ENCODE peak calls at places on chromosome 16, in nine cellular contexts. One of them, this sample, is unnamed.

GRCh38 chr16:85353839-85354622 is 241.8 kb upstream of the CIBAR2 start:
- DNase-seq in sigmoid colon: no peak
- DNase-seq in cardiac muscle cell: no peak
- DNase-seq in upper lobe of right lung: peak
- DNase-seq in body of pancreas: no peak
- DNase-seq in WTC11: no peak
- DNase-seq in transverse colon: peak
- DNase-seq in astrocyte of the spinal cord: no peak
- DNase-seq in GM13977: no peak
- DNase-seq in this sample: no peak

GRCh38 chr16:78460428-78460827 is 361.0 kb downstream of the WWOX start:
- DNase-seq in sigmoid colon: no peak
- DNase-seq in cardiac muscle cell: no peak
- DNase-seq in upper lobe of right lung: no peak
- DNase-seq in body of pancreas: no peak
- DNase-seq in WTC11: no peak
- DNase-seq in transverse colon: no peak
- DNase-seq in astrocyte of the spinal cord: peak
- DNase-seq in GM13977: no peak
- DNase-seq in this sample: no peak

GRCh38 chr16:85279874-85280545 is 167.7 kb upstream of the CIBAR2 start:
- DNase-seq in sigmoid colon: peak
- DNase-seq in cardiac muscle cell: peak
- DNase-seq in upper lobe of right lung: no peak
- DNase-seq in body of pancreas: peak
- DNase-seq in WTC11: no peak
- DNase-seq in transverse colon: peak
- DNase-seq in astrocyte of the spinal cord: no peak
- DNase-seq in GM13977: no peak
- DNase-seq in this sample: no peak

GRCh38 chr16:28873543-28874201 is 4.6 kb upstream of the ATP2A1 start:
- DNase-seq in sigmoid colon: no peak
- DNase-seq in cardiac muscle cell: peak
- DNase-seq in upper lobe of right lung: peak
- DNase-seq in body of pancreas: no peak
- DNase-seq in WTC11: peak
- DNase-seq in transverse colon: peak
- DNase-seq in astrocyte of the spinal cord: no peak
- DNase-seq in GM13977: peak
- DNase-seq in this sample: peak

GRCh38 chr16:54106078-54106477 is 180.5 kb downstream of the IRX3 start:
- DNase-seq in sigmoid colon: no peak
- DNase-seq in cardiac muscle cell: no peak
- DNase-seq in upper lobe of right lung: no peak
- DNase-seq in body of pancreas: no peak
- DNase-seq in WTC11: no peak
- DNase-seq in transverse colon: no peak
- DNase-seq in astrocyte of the spinal cord: no peak
- DNase-seq in GM13977: no peak
- DNase-seq in this sample: no peak

GRCh38 chr16:75198135-75198600 is 8.8 kb downstream of the CTRB2 start:
- DNase-seq in sigmoid colon: no peak
- DNase-seq in cardiac muscle cell: peak
- DNase-seq in upper lobe of right lung: peak
- DNase-seq in body of pancreas: peak
- DNase-seq in WTC11: no peak
- DNase-seq in transverse colon: no peak
- DNase-seq in astrocyte of the spinal cord: no peak
- DNase-seq in GM13977: no peak
- DNase-seq in this sample: no peak

GRCh38 chr16:4070936-4071335 is 45.3 kb downstream of the ADCY9 start:
- DNase-seq in sigmoid colon: peak
- DNase-seq in cardiac muscle cell: no peak
- DNase-seq in upper lobe of right lung: no peak
- DNase-seq in body of pancreas: no peak
- DNase-seq in WTC11: no peak
- DNase-seq in transverse colon: no peak
- DNase-seq in astrocyte of the spinal cord: no peak
- DNase-seq in GM13977: no peak
- DNase-seq in this sample: no peak

GRCh38 chr16:69131749-69132423 is 502 bp downstream of the CHTF8 start:
- DNase-seq in sigmoid colon: peak
- DNase-seq in cardiac muscle cell: peak
- DNase-seq in upper lobe of right lung: peak
- DNase-seq in body of pancreas: peak
- DNase-seq in WTC11: peak
- DNase-seq in transverse colon: peak
- DNase-seq in astrocyte of the spinal cord: peak
- DNase-seq in GM13977: peak
- DNase-seq in this sample: peak

GRCh38 chr16:75192606-75193264 is 14.2 kb downstream of the CTRB2 start:
- DNase-seq in sigmoid colon: no peak
- DNase-seq in cardiac muscle cell: no peak
- DNase-seq in upper lobe of right lung: no peak
- DNase-seq in body of pancreas: no peak
- DNase-seq in WTC11: no peak
- DNase-seq in transverse colon: no peak
- DNase-seq in astrocyte of the spinal cord: no peak
- DNase-seq in GM13977: no peak
- DNase-seq in this sample: no peak

GRCh38 chr16:88454315-88455057 is 1.4 kb downstream of the ZFPM1 start:
- DNase-seq in sigmoid colon: no peak
- DNase-seq in cardiac muscle cell: no peak
- DNase-seq in upper lobe of right lung: no peak
- DNase-seq in body of pancreas: peak
- DNase-seq in WTC11: no peak
- DNase-seq in transverse colon: peak
- DNase-seq in astrocyte of the spinal cord: no peak
- DNase-seq in GM13977: no peak
- DNase-seq in this sample: peak

GRCh38 chr16:49855280-49855821 is 561 bp downstream of the ZNF423 start:
- DNase-seq in sigmoid colon: peak
- DNase-seq in cardiac muscle cell: peak
- DNase-seq in upper lobe of right lung: peak
- DNase-seq in body of pancreas: peak
- DNase-seq in WTC11: peak
- DNase-seq in transverse colon: peak
- DNase-seq in astrocyte of the spinal cord: peak
- DNase-seq in GM13977: peak
- DNase-seq in this sample: peak

GRCh38 chr16:56106527-56106926 is 84.8 kb upstream of the GNAO1 start:
- DNase-seq in sigmoid colon: no peak
- DNase-seq in cardiac muscle cell: no peak
- DNase-seq in upper lobe of right lung: no peak
- DNase-seq in body of pancreas: no peak
- DNase-seq in WTC11: no peak
- DNase-seq in transverse colon: no peak
- DNase-seq in astrocyte of the spinal cord: no peak
- DNase-seq in GM13977: no peak
- DNase-seq in this sample: no peak

GRCh38 chr16:75139498-75139897 is 8.8 kb upstream of the ZFP1 start:
- DNase-seq in sigmoid colon: no peak
- DNase-seq in cardiac muscle cell: no peak
- DNase-seq in upper lobe of right lung: no peak
- DNase-seq in body of pancreas: no peak
- DNase-seq in WTC11: no peak
- DNase-seq in transverse colon: no peak
- DNase-seq in astrocyte of the spinal cord: no peak
- DNase-seq in GM13977: no peak
- DNase-seq in this sample: no peak

GRCh38 chr16:6682142-6682811 is 650.4 kb upstream of the RBFOX1 start:
- DNase-seq in sigmoid colon: no peak
- DNase-seq in cardiac muscle cell: no peak
- DNase-seq in upper lobe of right lung: peak
- DNase-seq in body of pancreas: peak
- DNase-seq in WTC11: peak
- DNase-seq in transverse colon: peak
- DNase-seq in astrocyte of the spinal cord: no peak
- DNase-seq in GM13977: peak
- DNase-seq in this sample: peak

GRCh38 chr16:63720848-63721247 is 1401.0 kb downstream of the CDH11 start:
- DNase-seq in sigmoid colon: no peak
- DNase-seq in cardiac muscle cell: peak
- DNase-seq in upper lobe of right lung: no peak
- DNase-seq in body of pancreas: no peak
- DNase-seq in WTC11: no peak
- DNase-seq in transverse colon: no peak
- DNase-seq in astrocyte of the spinal cord: no peak
- DNase-seq in GM13977: no peak
- DNase-seq in this sample: no peak

GRCh38 chr16:29774730-29775129 is 3.3 kb upstream of the ZG16 start:
- DNase-seq in sigmoid colon: no peak
- DNase-seq in cardiac muscle cell: no peak
- DNase-seq in upper lobe of right lung: no peak
- DNase-seq in body of pancreas: no peak
- DNase-seq in WTC11: no peak
- DNase-seq in transverse colon: no peak
- DNase-seq in astrocyte of the spinal cord: no peak
- DNase-seq in GM13977: no peak
- DNase-seq in this sample: no peak

GRCh38 chr16:53456625-53457024 is 22.4 kb downstream of the RBL2 start:
- DNase-seq in sigmoid colon: no peak
- DNase-seq in cardiac muscle cell: no peak
- DNase-seq in upper lobe of right lung: no peak
- DNase-seq in body of pancreas: no peak
- DNase-seq in WTC11: no peak
- DNase-seq in transverse colon: no peak
- DNase-seq in astrocyte of the spinal cord: no peak
- DNase-seq in GM13977: no peak
- DNase-seq in this sample: peak

GRCh38 chr16:4415538-4416199 is 727 bp downstream of the CORO7 start:
- DNase-seq in sigmoid colon: no peak
- DNase-seq in cardiac muscle cell: no peak
- DNase-seq in upper lobe of right lung: peak
- DNase-seq in body of pancreas: peak
- DNase-seq in WTC11: peak
- DNase-seq in transverse colon: peak
- DNase-seq in astrocyte of the spinal cord: no peak
- DNase-seq in GM13977: peak
- DNase-seq in this sample: no peak

GRCh38 chr16:11312718-11313492 is 31.8 kb upstream of the PRM1 start:
- DNase-seq in sigmoid colon: no peak
- DNase-seq in cardiac muscle cell: peak
- DNase-seq in upper lobe of right lung: no peak
- DNase-seq in body of pancreas: peak
- DNase-seq in WTC11: peak
- DNase-seq in transverse colon: peak
- DNase-seq in astrocyte of the spinal cord: peak
- DNase-seq in GM13977: no peak
- DNase-seq in this sample: no peak

GRCh38 chr16:83205896-83206295 is 579.1 kb downstream of the CDH13 start:
- DNase-seq in sigmoid colon: no peak
- DNase-seq in cardiac muscle cell: peak
- DNase-seq in upper lobe of right lung: no peak
- DNase-seq in body of pancreas: no peak
- DNase-seq in WTC11: no peak
- DNase-seq in transverse colon: no peak
- DNase-seq in astrocyte of the spinal cord: peak
- DNase-seq in GM13977: no peak
- DNase-seq in this sample: no peak

GRCh38 chr16:49353650-49354049 is 20.0 kb upstream of the C16orf78 start:
- DNase-seq in sigmoid colon: no peak
- DNase-seq in cardiac muscle cell: peak
- DNase-seq in upper lobe of right lung: no peak
- DNase-seq in body of pancreas: no peak
- DNase-seq in WTC11: no peak
- DNase-seq in transverse colon: no peak
- DNase-seq in astrocyte of the spinal cord: no peak
- DNase-seq in GM13977: no peak
- DNase-seq in this sample: no peak

GRCh38 chr16:29678691-29679267 is at the start of gene QPRT:
- DNase-seq in sigmoid colon: peak
- DNase-seq in cardiac muscle cell: peak
- DNase-seq in upper lobe of right lung: peak
- DNase-seq in body of pancreas: peak
- DNase-seq in WTC11: peak
- DNase-seq in transverse colon: peak
- DNase-seq in astrocyte of the spinal cord: peak
- DNase-seq in GM13977: peak
- DNase-seq in this sample: peak

GRCh38 chr16:19458722-19459379 is 41.2 kb downstream of the TMC5 start:
- DNase-seq in sigmoid colon: no peak
- DNase-seq in cardiac muscle cell: no peak
- DNase-seq in upper lobe of right lung: no peak
- DNase-seq in body of pancreas: no peak
- DNase-seq in WTC11: no peak
- DNase-seq in transverse colon: no peak
- DNase-seq in astrocyte of the spinal cord: no peak
- DNase-seq in GM13977: no peak
- DNase-seq in this sample: no peak
- TF ChIP-seq CTCF in sigmoid colon: no peak
- TF ChIP-seq CTCF in cardiac muscle cell: no peak
- TF ChIP-seq CTCF in upper lobe of right lung: no peak
- TF ChIP-seq CTCF in body of pancreas: no peak
- TF ChIP-seq CTCF in WTC11: no peak
- TF ChIP-seq CTCF in transverse colon: no peak
- TF ChIP-seq CTCF in astrocyte of the spinal cord: no peak
- TF ChIP-seq CTCF in GM13977: no peak
- TF ChIP-seq CTCF in this sample: no peak

GRCh38 chr16:21277927-21278706 is at the start of gene CRYM:
- DNase-seq in sigmoid colon: peak
- DNase-seq in cardiac muscle cell: peak
- DNase-seq in upper lobe of right lung: peak
- DNase-seq in body of pancreas: peak
- DNase-seq in WTC11: peak
- DNase-seq in transverse colon: peak
- DNase-seq in astrocyte of the spinal cord: peak
- DNase-seq in GM13977: peak
- DNase-seq in this sample: peak
- TF ChIP-seq CTCF in sigmoid colon: peak
- TF ChIP-seq CTCF in cardiac muscle cell: peak
- TF ChIP-seq CTCF in upper lobe of right lung: peak
- TF ChIP-seq CTCF in body of pancreas: peak
- TF ChIP-seq CTCF in WTC11: peak
- TF ChIP-seq CTCF in transverse colon: peak
- TF ChIP-seq CTCF in astrocyte of the spinal cord: peak
- TF ChIP-seq CTCF in GM13977: peak
- TF ChIP-seq CTCF in this sample: peak

DNA sequence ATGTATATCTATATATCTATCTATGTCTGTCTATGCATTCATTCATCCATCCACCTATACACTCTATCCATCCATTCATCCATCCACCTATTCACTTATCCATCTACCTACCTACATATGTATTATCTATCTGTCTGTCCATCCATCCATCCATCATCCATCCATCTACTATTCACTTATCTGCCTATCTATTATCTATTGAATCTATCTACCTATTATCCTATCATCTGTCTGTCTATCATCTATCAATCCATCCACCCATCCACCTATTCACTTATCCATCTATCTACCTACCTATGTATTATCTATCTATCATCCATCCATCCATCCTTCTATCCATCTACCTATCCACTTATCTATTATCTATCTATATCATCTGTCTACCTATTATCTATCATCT is 302.3 kb downstream of the SHISA9 start:
- DNase-seq in sigmoid colon: no peak
- DNase-seq in cardiac muscle cell: no peak
- DNase-seq in upper lobe of right lung: no peak
- DNase-seq in body of pancreas: no peak
- DNase-seq in WTC11: no peak
- DNase-seq in transverse colon: no peak
- DNase-seq in astrocyte of the spinal cord: no peak
- DNase-seq in GM13977: no peak
- DNase-seq in this sample: no peak
- TF ChIP-seq CTCF in sigmoid colon: no peak
- TF ChIP-seq CTCF in cardiac muscle cell: no peak
- TF ChIP-seq CTCF in upper lobe of right lung: no peak
- TF ChIP-seq CTCF in body of pancreas: no peak
- TF ChIP-seq CTCF in WTC11: no peak
- TF ChIP-seq CTCF in transverse colon: no peak
- TF ChIP-seq CTCF in astrocyte of the spinal cord: no peak
- TF ChIP-seq CTCF in GM13977: no peak
- TF ChIP-seq CTCF in this sample: no peak

GRCh38 chr16:73847090-73847489 is 449.5 kb upstream of the PSMD7 start:
- DNase-seq in sigmoid colon: no peak
- DNase-seq in cardiac muscle cell: no peak
- DNase-seq in upper lobe of right lung: no peak
- DNase-seq in body of pancreas: no peak
- DNase-seq in WTC11: peak
- DNase-seq in transverse colon: no peak
- DNase-seq in astrocyte of the spinal cord: no peak
- DNase-seq in GM13977: no peak
- DNase-seq in this sample: no peak
- TF ChIP-seq CTCF in sigmoid colon: no peak
- TF ChIP-seq CTCF in cardiac muscle cell: no peak
- TF ChIP-seq CTCF in upper lobe of right lung: no peak
- TF ChIP-seq CTCF in body of pancreas: no peak
- TF ChIP-seq CTCF in WTC11: no peak
- TF ChIP-seq CTCF in transverse colon: no peak
- TF ChIP-seq CTCF in astrocyte of the spinal cord: no peak
- TF ChIP-seq CTCF in GM13977: no peak
- TF ChIP-seq CTCF in this sample: no peak

This sample was measured in GM20000.